ENCODE peak calls at places on chromosomes 7 and 10, in five cellular contexts. S, Q, E, I and B are unnamed samples.

GRCh38 chr10:132606031-132606491 is 68.5 kb downstream of the INPP5A start:
- DNase-seq in E (no peak), S (no peak), I (no peak), Q (no peak), B (no peak)

GRCh38 chr10:86693721-86694369 is 25.5 kb downstream of the LDB3 start:
- DNase-seq in I (peak), Q (peak), S (no peak), E (no peak), B (no peak)

GRCh38 chr10:5644930-5645329 is 21.5 kb downstream of the ASB13 start:
- DNase-seq in E (no peak), S (no peak), Q (no peak), I (no peak), B (no peak)

GRCh38 chr7:30800785-30801252 is 29.6 kb downstream of the MINDY4 start:
- DNase-seq in S (peak), I (peak), Q (peak), E (no peak), B (no peak)

GRCh38 chr10:80596391-80597257 is 58.9 kb downstream of the SH2D4B start:
- DNase-seq in S (peak), I (peak), E (no peak), Q (no peak), B (no peak)

GRCh38 chr7:84187813-84188212 is 6.8 kb downstream of the SEMA3A start:
- DNase-seq in E (no peak), S (no peak), Q (no peak), I (no peak), B (no peak)

GRCh38 chr7:157526604-157527003 is 189.8 kb downstream of the DNAJB6 start:
- DNase-seq in E (no peak), S (no peak), I (no peak), Q (no peak), B (no peak)

GRCh38 chr10:100759331-100759730 is 13.9 kb downstream of the PAX2 start:
- DNase-seq in I (no peak), Q (no peak), E (no peak), S (no peak), B (no peak)

GRCh38 chr7:50321678-50322077 is 17.2 kb downstream of the IKZF1 start:
- DNase-seq in S (no peak), E (no peak), I (no peak), Q (no peak), B (no peak)

GRCh38 chr10:43965033-43965917 is 316.6 kb upstream of the ZNF32 start:
- DNase-seq in Q (no peak), I (no peak), S (no peak), E (no peak), B (no peak)

GRCh38 chr7:7563813-7564212 is 2.9 kb upstream of the MIOS start:
- DNase-seq in S (no peak), Q (no peak), I (no peak), E (no peak), B (no peak)

GRCh38 chr7:47394751-47395252 is 187.1 kb downstream of the TNS3 start:
- DNase-seq in I (no peak), S (no peak), Q (no peak), E (no peak), B (no peak)

GRCh38 chr7:143882611-143883078 is 19.3 kb downstream of the TCAF1 start:
- DNase-seq in E (no peak), S (peak), I (peak), Q (peak), B (peak)

GRCh38 chr7:40047661-40048060 is 86.8 kb downstream of the MPLKIP start:
- DNase-seq in Q (no peak), E (no peak), S (no peak), I (no peak), B (no peak)

GRCh38 chr7:150949971-150950491 is 28.1 kb downstream of the KCNH2 start:
- DNase-seq in E (no peak), I (no peak), Q (no peak), S (no peak), B (no peak)